ENCODE peak calls at places on chromosomes 3 and 15, in four cellular contexts. O is fibroblast of pulmonary artery, Z is fibroblast of lung, F is adrenal gland. I is an unnamed sample.

GRCh38 chr3:123951522-123952447 is 9.2 kb downstream of the CCDC14 start:
- DNase-seq in Z (no peak), F (no peak), O (no peak), I (no peak)

GRCh38 chr3:41330465-41330864 is 131.2 kb downstream of the CTNNB1 start:
- DNase-seq in F (no peak), O (peak; percentile 25), Z (peak; percentile 75), I (no peak)

GRCh38 chr15:67915374-67916050 is 75.7 kb upstream of the RNU6-1 start:
- DNase-seq in F (no peak), O (peak; percentile 20), Z (peak; percentile 43), I (no peak)

GRCh38 chr3:24343084-24343783 is 151.4 kb downstream of the THRB start:
- DNase-seq in Z (peak; percentile 85), F (no peak), O (no peak), I (no peak)

GRCh38 chr3:27535809-27536392 is 51.7 kb upstream of the SLC4A7 start:
- DNase-seq in O (peak; percentile 29), F (no peak), Z (no peak), I (no peak)

GRCh38 chr15:70559223-70559823 is 204.0 kb downstream of the UACA start:
- DNase-seq in O (peak; percentile 53), F (peak; percentile 23), Z (peak; percentile 45), I (peak; percentile 31)

GRCh38 chr15:47552978-47553608 is 164.2 kb upstream of the SEMA6D start:
- DNase-seq in O (no peak), F (no peak), Z (no peak), I (no peak)

GRCh38 chr15:35719964-35720507 is 174.1 kb upstream of the DPH6 start:
- DNase-seq in F (no peak), Z (no peak), O (peak; percentile 26), I (no peak)

GRCh38 chr3:20846081-20846480 is 660.1 kb upstream of the SGO1 start:
- DNase-seq in Z (no peak), F (no peak), O (no peak), I (no peak)

GRCh38 chr15:73856458-73857192 is 16.7 kb upstream of the TBC1D21 start:
- DNase-seq in O (no peak), F (no peak), Z (no peak), I (no peak)

GRCh38 chr3:181383760-181384159 is 328.0 kb upstream of the SOX2 start:
- DNase-seq in Z (no peak), O (no peak), F (no peak), I (no peak)

GRCh38 chr3:49906004-49906860 is 2.6 kb upstream of the MST1R start:
- DNase-seq in Z (peak; percentile 43), F (no peak), O (peak; percentile 49), I (peak; percentile 28)

GRCh38 chr15:31332020-31332680 is 5.5 kb downstream of the KLF13 start:
- DNase-seq in F (no peak), O (no peak), Z (no peak), I (no peak)

GRCh38 chr15:55587321-55588069 is 650 bp downstream of the PYGO1 start:
- DNase-seq in O (peak; percentile 47), F (peak; percentile 35), Z (peak; percentile 53), I (no peak)

GRCh38 chr3:159765860-159766294 is 222.8 kb upstream of the IL12A start:
- DNase-seq in O (no peak), Z (no peak), F (no peak), I (no peak)

GRCh38 chr3:98602078-98602678 is 8.8 kb upstream of the CPOX start:
- DNase-seq in Z (peak; percentile 83), F (peak; percentile 34), O (peak; percentile 86), I (no peak)

GRCh38 chr3:115074502-115074901 is 72.6 kb downstream of the ZBTB20 start:
- DNase-seq in F (no peak), O (peak; percentile 58), Z (peak; percentile 10), I (no peak)

GRCh38 chr3:56042326-56042951 is 425.8 kb downstream of the ERC2 start:
- DNase-seq in O (peak; percentile 59), F (no peak), Z (peak; percentile 68), I (no peak)

GRCh38 chr3:177195941-177196472 is 1.3 kb downstream of the TBL1XR1 start:
- DNase-seq in O (no peak), Z (no peak), F (no peak), I (no peak)

GRCh38 chr3:17664923-17665322 is 77.5 kb downstream of the TBC1D5 start:
- DNase-seq in O (no peak), Z (no peak), F (no peak), I (no peak)

GRCh38 chr3:31077826-31078225 is 183.4 kb upstream of the GADL1 start:
- DNase-seq in F (no peak), O (no peak), Z (no peak), I (no peak)

DNA sequence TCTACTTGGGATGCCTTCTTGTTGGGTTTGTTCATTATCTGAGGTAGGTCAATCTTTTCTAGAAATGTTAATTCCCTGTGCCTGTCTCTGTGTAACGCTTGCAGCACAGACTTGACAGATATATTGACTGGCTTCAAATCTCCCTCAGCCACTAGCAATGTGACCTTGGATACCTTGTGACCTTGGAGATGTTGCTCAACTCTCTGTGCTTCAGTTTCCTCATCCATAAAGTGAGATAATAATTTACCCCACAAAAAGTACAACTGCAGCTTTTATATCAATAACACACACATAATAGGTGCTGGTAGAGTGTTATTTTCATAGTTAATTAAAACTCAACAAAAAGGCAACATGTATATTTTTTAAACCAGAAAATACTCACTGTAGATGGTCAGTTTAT is 52.9 kb downstream of the SIDT1 start:
- DNase-seq in Z (no peak), F (no peak), O (no peak), I (no peak)
- TF ChIP-seq CTCF in Z (no peak), F (no peak), O (no peak), I (no peak)

DNA sequence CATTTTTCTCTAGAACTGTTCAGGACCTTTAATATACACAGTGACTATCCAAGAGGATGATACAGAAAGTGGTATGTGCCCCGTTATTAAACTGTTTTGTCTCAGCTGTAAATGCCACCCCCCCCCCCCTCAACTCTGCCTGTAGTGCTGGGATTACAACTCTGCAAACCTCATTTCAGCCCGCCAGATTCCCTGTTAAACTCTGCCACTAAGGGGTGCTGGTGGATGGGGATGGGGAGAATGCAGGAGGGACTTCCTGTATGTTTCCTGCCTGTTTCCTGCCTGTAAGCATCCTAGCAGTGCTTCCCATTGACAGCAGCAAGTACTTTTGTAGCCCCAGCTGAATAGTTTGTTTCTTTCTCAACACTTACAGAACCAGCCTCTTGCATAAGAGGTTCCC is 301.7 kb upstream of the RORA start:
- DNase-seq in O (no peak), Z (peak; percentile 26), F (no peak), I (no peak)
- TF ChIP-seq CTCF in O (no peak), Z (no peak), F (no peak), I (no peak)

GRCh38 chr3:129023909-129024308 is 22.8 kb downstream of the EFCC1 start:
- DNase-seq in O (peak; percentile 28), F (no peak), Z (peak; percentile 31), I (no peak)
- TF ChIP-seq CTCF in O (peak; percentile 16), F (no peak), Z (no peak), I (no peak)

GRCh38 chr3:146331967-146332366 is 81.1 kb upstream of the PLSCR4 start:
- DNase-seq in Z (no peak), F (no peak), O (no peak), I (no peak)

GRCh38 chr3:146322216-146322615 is 71.3 kb upstream of the PLSCR4 start:
- DNase-seq in O (no peak), F (no peak), Z (no peak), I (no peak)

GRCh38 chr3:146325170-146325569 is 74.3 kb upstream of the PLSCR4 start:
- DNase-seq in F (no peak), O (peak; percentile 38), Z (no peak), I (no peak)

DNA sequence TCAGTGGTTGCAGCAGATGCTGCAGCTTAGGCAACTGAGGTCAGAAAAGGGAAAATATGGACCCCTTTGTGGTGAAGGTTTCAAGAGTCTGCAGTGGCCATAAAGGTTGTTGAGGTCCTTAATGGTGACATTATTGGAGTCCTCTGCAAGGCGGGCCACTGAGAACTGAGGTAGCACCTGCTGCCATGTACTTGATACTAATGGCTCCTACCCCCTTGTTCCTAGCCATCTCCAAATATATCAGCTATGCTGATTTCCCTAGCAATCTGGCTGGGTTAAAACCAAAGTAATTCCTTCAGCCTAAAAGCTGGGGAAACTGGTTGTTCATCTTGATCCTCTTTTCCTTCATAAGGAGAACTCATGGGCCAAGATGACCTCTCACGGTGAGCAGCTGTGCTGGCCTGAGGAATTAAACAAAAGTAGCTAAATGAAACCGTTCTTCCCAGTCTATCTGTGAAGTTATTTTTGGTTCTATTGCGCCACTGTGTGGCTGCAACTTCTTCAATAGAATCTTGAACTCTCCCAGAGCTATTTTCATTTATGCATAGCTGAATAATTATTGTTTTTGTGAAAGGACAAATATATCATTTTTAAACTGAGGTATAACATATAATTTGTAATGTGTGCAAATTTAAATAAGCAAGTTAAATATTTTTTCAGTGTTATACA is 76.1 kb upstream of the PLSCR4 start:
- DNase-seq in F (peak; percentile 53), O (peak; percentile 93), Z (peak; percentile 85), I (no peak)
- TF ChIP-seq CTCF in F (peak; percentile 65), O (peak; percentile 62), Z (peak; percentile 62), I (no peak)

DNA sequence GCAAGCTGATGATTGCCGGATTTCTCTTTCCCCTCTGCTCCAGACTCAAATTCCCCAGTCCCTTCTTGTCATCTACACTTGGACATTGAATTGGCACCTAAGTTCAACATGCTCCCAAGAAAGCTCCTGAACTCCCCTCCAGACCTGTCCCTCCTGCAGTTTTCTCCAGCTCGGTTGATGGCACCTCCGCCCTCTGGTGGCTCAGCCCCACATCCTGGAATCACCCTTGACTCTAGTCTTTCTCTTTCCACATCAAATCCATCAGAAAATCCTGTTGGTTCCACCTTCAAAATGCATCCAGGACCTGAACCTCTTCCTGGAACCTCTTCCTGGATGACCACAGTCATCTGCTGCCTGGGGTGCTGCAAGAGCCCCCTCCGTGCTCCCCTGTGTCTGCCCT is 60.1 kb downstream of the RASGRF1 start:
- DNase-seq in Z (no peak), O (no peak), F (no peak), I (no peak)
- TF ChIP-seq CTCF in Z (no peak), O (no peak), F (no peak), I (no peak)

GRCh38 chr3:152910211-152910610 is 75.3 kb downstream of the P2RY1 start:
- DNase-seq in F (no peak), O (peak; percentile 8), Z (peak; percentile 2), I (no peak)
- TF ChIP-seq CTCF in F (no peak), O (peak; percentile 2), Z (no peak), I (no peak)

GRCh38 chr15:53539878-53540277 is 219.6 kb downstream of the WDR72 start:
- DNase-seq in O (no peak), Z (no peak), F (no peak), I (no peak)
- TF ChIP-seq CTCF in O (no peak), Z (no peak), F (no peak), I (no peak)

DNA sequence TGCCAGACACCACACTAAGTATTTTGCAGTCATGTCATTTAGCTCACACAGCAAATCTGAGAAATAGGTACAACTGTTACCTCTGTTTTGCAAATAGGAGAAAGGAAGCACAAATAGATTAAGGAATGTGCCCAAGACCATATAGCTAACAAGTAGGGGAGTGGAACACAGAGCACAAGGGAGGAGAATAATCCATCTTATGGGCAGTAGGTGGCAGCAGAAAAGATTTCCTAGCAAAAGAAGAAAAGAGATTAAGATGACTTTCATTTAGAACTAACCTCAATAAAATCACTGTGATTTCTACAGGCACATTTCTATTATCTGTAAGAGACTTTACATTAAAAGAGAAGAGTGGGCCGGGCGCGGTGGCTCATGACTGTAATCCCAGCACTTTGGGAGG is 49.1 kb downstream of the NR1I2 start:
- DNase-seq in O (peak; percentile 18), Z (no peak), F (no peak), I (no peak)
- TF ChIP-seq CTCF in O (peak; percentile 35), Z (no peak), F (no peak), I (no peak)

I was measured in natural killer cell.